ENCODE peak calls at places on chromosomes 12 and 14, in ten cellular contexts. One of them, this sample, is unnamed.

GRCh38 chr12:131385313-131386166 is 325.4 kb upstream of the SFSWAP start:
- DNase-seq in central memory CD8-positive, alpha-beta T cell: no peak
- DNase-seq in GM12864: no peak
- DNase-seq in activated gamma-delta T cell treated with Interleukin-2 at 50 U/mL for 16 hours: no peak
- DNase-seq in T-helper 2 cell: no peak
- DNase-seq in stimulated activated naive B cell treated with anti-CD40 and anti-IgM and Interleukin-4, amounts not matched to agents 10 μg/mL and 1 μg/mL and 100 μg/mL, for 72 hours: no peak
- DNase-seq in foreskin keratinocyte: no peak
- DNase-seq in GM12865: no peak
- DNase-seq in activated naive CD4-positive, alpha-beta T cell: no peak
- DNase-seq in NCI-H1092: no peak
- DNase-seq in this sample: no peak

GRCh38 chr12:123576611-123577010 is 7.7 kb upstream of the TMED2 start:
- DNase-seq in central memory CD8-positive, alpha-beta T cell: no peak
- DNase-seq in GM12864: no peak
- DNase-seq in activated gamma-delta T cell treated with Interleukin-2 at 50 U/mL for 16 hours: no peak
- DNase-seq in T-helper 2 cell: no peak
- DNase-seq in stimulated activated naive B cell treated with anti-CD40 and anti-IgM and Interleukin-4, amounts not matched to agents 10 μg/mL and 1 μg/mL and 100 μg/mL, for 72 hours: no peak
- DNase-seq in foreskin keratinocyte: no peak
- DNase-seq in GM12865: no peak
- DNase-seq in activated naive CD4-positive, alpha-beta T cell: no peak
- DNase-seq in NCI-H1092: no peak
- DNase-seq in this sample: no peak

GRCh38 chr12:88663001-88663400 is 82.7 kb upstream of the KITLG start:
- DNase-seq in central memory CD8-positive, alpha-beta T cell: no peak
- DNase-seq in GM12864: no peak
- DNase-seq in activated gamma-delta T cell treated with Interleukin-2 at 50 U/mL for 16 hours: no peak
- DNase-seq in T-helper 2 cell: no peak
- DNase-seq in stimulated activated naive B cell treated with anti-CD40 and anti-IgM and Interleukin-4, amounts not matched to agents 10 μg/mL and 1 μg/mL and 100 μg/mL, for 72 hours: no peak
- DNase-seq in foreskin keratinocyte: no peak
- DNase-seq in GM12865: no peak
- DNase-seq in activated naive CD4-positive, alpha-beta T cell: no peak
- DNase-seq in NCI-H1092: no peak
- DNase-seq in this sample: no peak

GRCh38 chr14:70654609-70655008 is 12.9 kb downstream of the TTC9 start:
- DNase-seq in central memory CD8-positive, alpha-beta T cell: no peak
- DNase-seq in GM12864: peak
- DNase-seq in activated gamma-delta T cell treated with Interleukin-2 at 50 U/mL for 16 hours: no peak
- DNase-seq in T-helper 2 cell: peak
- DNase-seq in stimulated activated naive B cell treated with anti-CD40 and anti-IgM and Interleukin-4, amounts not matched to agents 10 μg/mL and 1 μg/mL and 100 μg/mL, for 72 hours: no peak
- DNase-seq in foreskin keratinocyte: no peak
- DNase-seq in GM12865: peak
- DNase-seq in activated naive CD4-positive, alpha-beta T cell: no peak
- DNase-seq in NCI-H1092: no peak
- DNase-seq in this sample: no peak

GRCh38 chr14:77641534-77642341 is 25.3 kb upstream of the SPTLC2 start:
- DNase-seq in central memory CD8-positive, alpha-beta T cell: peak
- DNase-seq in GM12864: peak
- DNase-seq in activated gamma-delta T cell treated with Interleukin-2 at 50 U/mL for 16 hours: peak
- DNase-seq in T-helper 2 cell: peak
- DNase-seq in stimulated activated naive B cell treated with anti-CD40 and anti-IgM and Interleukin-4, amounts not matched to agents 10 μg/mL and 1 μg/mL and 100 μg/mL, for 72 hours: peak
- DNase-seq in foreskin keratinocyte: no peak
- DNase-seq in GM12865: peak
- DNase-seq in activated naive CD4-positive, alpha-beta T cell: peak
- DNase-seq in NCI-H1092: no peak
- DNase-seq in this sample: peak

GRCh38 chr12:104182621-104183378 is 32.8 kb upstream of the TXNRD1 start:
- DNase-seq in central memory CD8-positive, alpha-beta T cell: no peak
- DNase-seq in GM12864: no peak
- DNase-seq in activated gamma-delta T cell treated with Interleukin-2 at 50 U/mL for 16 hours: no peak
- DNase-seq in T-helper 2 cell: no peak
- DNase-seq in stimulated activated naive B cell treated with anti-CD40 and anti-IgM and Interleukin-4, amounts not matched to agents 10 μg/mL and 1 μg/mL and 100 μg/mL, for 72 hours: no peak
- DNase-seq in foreskin keratinocyte: no peak
- DNase-seq in GM12865: no peak
- DNase-seq in activated naive CD4-positive, alpha-beta T cell: no peak
- DNase-seq in NCI-H1092: no peak
- DNase-seq in this sample: no peak

GRCh38 chr14:95040723-95041476 is 116.4 kb downstream of the DICER1 start:
- DNase-seq in central memory CD8-positive, alpha-beta T cell: no peak
- DNase-seq in GM12864: no peak
- DNase-seq in activated gamma-delta T cell treated with Interleukin-2 at 50 U/mL for 16 hours: no peak
- DNase-seq in T-helper 2 cell: no peak
- DNase-seq in stimulated activated naive B cell treated with anti-CD40 and anti-IgM and Interleukin-4, amounts not matched to agents 10 μg/mL and 1 μg/mL and 100 μg/mL, for 72 hours: no peak
- DNase-seq in foreskin keratinocyte: no peak
- DNase-seq in GM12865: no peak
- DNase-seq in activated naive CD4-positive, alpha-beta T cell: no peak
- DNase-seq in NCI-H1092: no peak
- DNase-seq in this sample: no peak

GRCh38 chr14:75821828-75822521 is 159.8 kb downstream of the TGFB3 start:
- DNase-seq in central memory CD8-positive, alpha-beta T cell: no peak
- DNase-seq in GM12864: no peak
- DNase-seq in activated gamma-delta T cell treated with Interleukin-2 at 50 U/mL for 16 hours: no peak
- DNase-seq in T-helper 2 cell: no peak
- DNase-seq in stimulated activated naive B cell treated with anti-CD40 and anti-IgM and Interleukin-4, amounts not matched to agents 10 μg/mL and 1 μg/mL and 100 μg/mL, for 72 hours: no peak
- DNase-seq in foreskin keratinocyte: no peak
- DNase-seq in GM12865: no peak
- DNase-seq in activated naive CD4-positive, alpha-beta T cell: no peak
- DNase-seq in NCI-H1092: no peak
- DNase-seq in this sample: no peak

GRCh38 chr12:94831081-94831747 is 172.3 kb downstream of the NDUFA12 start:
- DNase-seq in central memory CD8-positive, alpha-beta T cell: no peak
- DNase-seq in GM12864: peak
- DNase-seq in activated gamma-delta T cell treated with Interleukin-2 at 50 U/mL for 16 hours: no peak
- DNase-seq in T-helper 2 cell: peak
- DNase-seq in stimulated activated naive B cell treated with anti-CD40 and anti-IgM and Interleukin-4, amounts not matched to agents 10 μg/mL and 1 μg/mL and 100 μg/mL, for 72 hours: peak
- DNase-seq in foreskin keratinocyte: no peak
- DNase-seq in GM12865: peak
- DNase-seq in activated naive CD4-positive, alpha-beta T cell: no peak
- DNase-seq in NCI-H1092: no peak
- DNase-seq in this sample: peak

GRCh38 chr12:13358391-13358905 is 161.9 kb downstream of the EMP1 start:
- DNase-seq in central memory CD8-positive, alpha-beta T cell: no peak
- DNase-seq in GM12864: no peak
- DNase-seq in activated gamma-delta T cell treated with Interleukin-2 at 50 U/mL for 16 hours: no peak
- DNase-seq in T-helper 2 cell: no peak
- DNase-seq in stimulated activated naive B cell treated with anti-CD40 and anti-IgM and Interleukin-4, amounts not matched to agents 10 μg/mL and 1 μg/mL and 100 μg/mL, for 72 hours: no peak
- DNase-seq in foreskin keratinocyte: no peak
- DNase-seq in GM12865: no peak
- DNase-seq in activated naive CD4-positive, alpha-beta T cell: no peak
- DNase-seq in NCI-H1092: no peak
- DNase-seq in this sample: no peak

GRCh38 chr14:45785240-45785639 is 532.2 kb upstream of the MIS18BP1 start:
- DNase-seq in central memory CD8-positive, alpha-beta T cell: no peak
- DNase-seq in GM12864: no peak
- DNase-seq in activated gamma-delta T cell treated with Interleukin-2 at 50 U/mL for 16 hours: no peak
- DNase-seq in T-helper 2 cell: no peak
- DNase-seq in stimulated activated naive B cell treated with anti-CD40 and anti-IgM and Interleukin-4, amounts not matched to agents 10 μg/mL and 1 μg/mL and 100 μg/mL, for 72 hours: no peak
- DNase-seq in foreskin keratinocyte: peak
- DNase-seq in GM12865: no peak
- DNase-seq in activated naive CD4-positive, alpha-beta T cell: no peak
- DNase-seq in NCI-H1092: no peak
- DNase-seq in this sample: no peak